ENCODE peak calls at places on chromosomes 11 and 22, in eight cellular contexts. One of them, this sample, is unnamed.

GRCh38 chr22:19801340-19802000 is 40.9 kb downstream of the TBX1 start:
- DNase-seq in M059J: no peak
- DNase-seq in SHP77: no peak
- DNase-seq in activated CD8-positive, alpha-beta memory T cell treated with anti-CD3 and anti-CD28 coated beads, Interleukin-2, amount 50 U/mL, for 48 hours: no peak
- DNase-seq in stimulated activated CD8-positive, alpha-beta memory T cell treated with anti-CD3 and anti-CD28 coated beads, Interleukin-7, amount 100 ng/mL, for 48 hours: no peak
- DNase-seq in ELF-1: no peak
- DNase-seq in NCI-H446 treated with DMSO at 0.1 percent for 48 hours: no peak
- DNase-seq in NAMALWA: no peak
- DNase-seq in this sample: no peak

GRCh38 chr22:44764373-44764772 is 12.0 kb downstream of the ARHGAP8 start:
- DNase-seq in M059J: no peak
- DNase-seq in SHP77: no peak
- DNase-seq in activated CD8-positive, alpha-beta memory T cell treated with anti-CD3 and anti-CD28 coated beads, Interleukin-2, amount 50 U/mL, for 48 hours: no peak
- DNase-seq in stimulated activated CD8-positive, alpha-beta memory T cell treated with anti-CD3 and anti-CD28 coated beads, Interleukin-7, amount 100 ng/mL, for 48 hours: no peak
- DNase-seq in ELF-1: no peak
- DNase-seq in NCI-H446 treated with DMSO at 0.1 percent for 48 hours: no peak
- DNase-seq in NAMALWA: no peak
- DNase-seq in this sample: no peak

GRCh38 chr11:36702330-36703054 is 104.5 kb upstream of the RAG2 start:
- DNase-seq in M059J: peak; percentile 65
- DNase-seq in SHP77: peak; percentile 79
- DNase-seq in activated CD8-positive, alpha-beta memory T cell treated with anti-CD3 and anti-CD28 coated beads, Interleukin-2, amount 50 U/mL, for 48 hours: no peak
- DNase-seq in stimulated activated CD8-positive, alpha-beta memory T cell treated with anti-CD3 and anti-CD28 coated beads, Interleukin-7, amount 100 ng/mL, for 48 hours: no peak
- DNase-seq in ELF-1: peak; percentile 48
- DNase-seq in NCI-H446 treated with DMSO at 0.1 percent for 48 hours: peak; percentile 28
- DNase-seq in NAMALWA: peak; percentile 64
- DNase-seq in this sample: peak; percentile 55

GRCh38 chr22:45475063-45475747 is 27.5 kb upstream of the FBLN1 start:
- DNase-seq in M059J: no peak
- DNase-seq in SHP77: no peak
- DNase-seq in activated CD8-positive, alpha-beta memory T cell treated with anti-CD3 and anti-CD28 coated beads, Interleukin-2, amount 50 U/mL, for 48 hours: no peak
- DNase-seq in stimulated activated CD8-positive, alpha-beta memory T cell treated with anti-CD3 and anti-CD28 coated beads, Interleukin-7, amount 100 ng/mL, for 48 hours: no peak
- DNase-seq in ELF-1: no peak
- DNase-seq in NCI-H446 treated with DMSO at 0.1 percent for 48 hours: no peak
- DNase-seq in NAMALWA: no peak
- DNase-seq in this sample: no peak

GRCh38 chr11:48013269-48013901 is 33.0 kb downstream of the PTPRJ start:
- DNase-seq in M059J: peak; percentile 87
- DNase-seq in SHP77: peak; percentile 31
- DNase-seq in activated CD8-positive, alpha-beta memory T cell treated with anti-CD3 and anti-CD28 coated beads, Interleukin-2, amount 50 U/mL, for 48 hours: peak; percentile 79
- DNase-seq in stimulated activated CD8-positive, alpha-beta memory T cell treated with anti-CD3 and anti-CD28 coated beads, Interleukin-7, amount 100 ng/mL, for 48 hours: peak; percentile 74
- DNase-seq in ELF-1: no peak
- DNase-seq in NCI-H446 treated with DMSO at 0.1 percent for 48 hours: no peak
- DNase-seq in NAMALWA: peak; percentile 44
- DNase-seq in this sample: no peak

GRCh38 chr11:132718711-132719641 is 813.3 kb downstream of the OPCML start:
- DNase-seq in M059J: peak; percentile 22
- DNase-seq in SHP77: no peak
- DNase-seq in activated CD8-positive, alpha-beta memory T cell treated with anti-CD3 and anti-CD28 coated beads, Interleukin-2, amount 50 U/mL, for 48 hours: peak; percentile 60
- DNase-seq in stimulated activated CD8-positive, alpha-beta memory T cell treated with anti-CD3 and anti-CD28 coated beads, Interleukin-7, amount 100 ng/mL, for 48 hours: peak; percentile 45
- DNase-seq in ELF-1: peak; percentile 8
- DNase-seq in NCI-H446 treated with DMSO at 0.1 percent for 48 hours: no peak
- DNase-seq in NAMALWA: no peak
- DNase-seq in this sample: no peak

GRCh38 chr11:17528181-17528691 is 16.0 kb downstream of the USH1C start:
- DNase-seq in M059J: peak; percentile 32
- DNase-seq in SHP77: peak; percentile 26
- DNase-seq in activated CD8-positive, alpha-beta memory T cell treated with anti-CD3 and anti-CD28 coated beads, Interleukin-2, amount 50 U/mL, for 48 hours: peak; percentile 76
- DNase-seq in stimulated activated CD8-positive, alpha-beta memory T cell treated with anti-CD3 and anti-CD28 coated beads, Interleukin-7, amount 100 ng/mL, for 48 hours: peak; percentile 12
- DNase-seq in ELF-1: peak; percentile 79
- DNase-seq in NCI-H446 treated with DMSO at 0.1 percent for 48 hours: no peak
- DNase-seq in NAMALWA: peak; percentile 67
- DNase-seq in this sample: peak; percentile 64

GRCh38 chr11:111001986-111002616 is 243.4 kb upstream of the POU2AF2 start:
- DNase-seq in M059J: peak; percentile 66
- DNase-seq in SHP77: no peak
- DNase-seq in activated CD8-positive, alpha-beta memory T cell treated with anti-CD3 and anti-CD28 coated beads, Interleukin-2, amount 50 U/mL, for 48 hours: no peak
- DNase-seq in stimulated activated CD8-positive, alpha-beta memory T cell treated with anti-CD3 and anti-CD28 coated beads, Interleukin-7, amount 100 ng/mL, for 48 hours: no peak
- DNase-seq in ELF-1: no peak
- DNase-seq in NCI-H446 treated with DMSO at 0.1 percent for 48 hours: no peak
- DNase-seq in NAMALWA: no peak
- DNase-seq in this sample: no peak

GRCh38 chr22:40463017-40463631 is 92.7 kb downstream of the SGSM3 start:
- DNase-seq in M059J: no peak
- DNase-seq in SHP77: no peak
- DNase-seq in activated CD8-positive, alpha-beta memory T cell treated with anti-CD3 and anti-CD28 coated beads, Interleukin-2, amount 50 U/mL, for 48 hours: peak; percentile 62
- DNase-seq in stimulated activated CD8-positive, alpha-beta memory T cell treated with anti-CD3 and anti-CD28 coated beads, Interleukin-7, amount 100 ng/mL, for 48 hours: peak; percentile 56
- DNase-seq in ELF-1: no peak
- DNase-seq in NCI-H446 treated with DMSO at 0.1 percent for 48 hours: no peak
- DNase-seq in NAMALWA: peak; percentile 84
- DNase-seq in this sample: no peak

GRCh38 chr22:45318558-45319318 is 9.0 kb downstream of the FAM118A start:
- DNase-seq in M059J: peak; percentile 48
- DNase-seq in SHP77: no peak
- DNase-seq in activated CD8-positive, alpha-beta memory T cell treated with anti-CD3 and anti-CD28 coated beads, Interleukin-2, amount 50 U/mL, for 48 hours: peak; percentile 64
- DNase-seq in stimulated activated CD8-positive, alpha-beta memory T cell treated with anti-CD3 and anti-CD28 coated beads, Interleukin-7, amount 100 ng/mL, for 48 hours: no peak
- DNase-seq in ELF-1: no peak
- DNase-seq in NCI-H446 treated with DMSO at 0.1 percent for 48 hours: no peak
- DNase-seq in NAMALWA: no peak
- DNase-seq in this sample: no peak

GRCh38 chr22:29799217-29799680 is 32.1 kb downstream of the UQCR10 start:
- DNase-seq in M059J: peak; percentile 96
- DNase-seq in SHP77: peak; percentile 73
- DNase-seq in activated CD8-positive, alpha-beta memory T cell treated with anti-CD3 and anti-CD28 coated beads, Interleukin-2, amount 50 U/mL, for 48 hours: no peak
- DNase-seq in stimulated activated CD8-positive, alpha-beta memory T cell treated with anti-CD3 and anti-CD28 coated beads, Interleukin-7, amount 100 ng/mL, for 48 hours: no peak
- DNase-seq in ELF-1: peak; percentile 78
- DNase-seq in NCI-H446 treated with DMSO at 0.1 percent for 48 hours: no peak
- DNase-seq in NAMALWA: no peak
- DNase-seq in this sample: no peak

GRCh38 chr22:30301995-30302809 is 12.9 kb upstream of the CASTOR1 start:
- DNase-seq in M059J: no peak
- DNase-seq in SHP77: no peak
- DNase-seq in activated CD8-positive, alpha-beta memory T cell treated with anti-CD3 and anti-CD28 coated beads, Interleukin-2, amount 50 U/mL, for 48 hours: no peak
- DNase-seq in stimulated activated CD8-positive, alpha-beta memory T cell treated with anti-CD3 and anti-CD28 coated beads, Interleukin-7, amount 100 ng/mL, for 48 hours: no peak
- DNase-seq in ELF-1: peak; percentile 52
- DNase-seq in NCI-H446 treated with DMSO at 0.1 percent for 48 hours: no peak
- DNase-seq in NAMALWA: peak; percentile 47
- DNase-seq in this sample: no peak

GRCh38 chr11:64186205-64187165 is 514 bp downstream of the STIP1 start:
- DNase-seq in M059J: peak; percentile 27
- DNase-seq in SHP77: no peak
- DNase-seq in activated CD8-positive, alpha-beta memory T cell treated with anti-CD3 and anti-CD28 coated beads, Interleukin-2, amount 50 U/mL, for 48 hours: peak; percentile 72
- DNase-seq in stimulated activated CD8-positive, alpha-beta memory T cell treated with anti-CD3 and anti-CD28 coated beads, Interleukin-7, amount 100 ng/mL, for 48 hours: peak; percentile 57
- DNase-seq in ELF-1: no peak
- DNase-seq in NCI-H446 treated with DMSO at 0.1 percent for 48 hours: no peak
- DNase-seq in NAMALWA: peak; percentile 37
- DNase-seq in this sample: no peak

GRCh38 chr22:22817468-22818201 is 70.0 kb upstream of the IGLL5 start:
- DNase-seq in M059J: no peak
- DNase-seq in SHP77: no peak
- DNase-seq in activated CD8-positive, alpha-beta memory T cell treated with anti-CD3 and anti-CD28 coated beads, Interleukin-2, amount 50 U/mL, for 48 hours: no peak
- DNase-seq in stimulated activated CD8-positive, alpha-beta memory T cell treated with anti-CD3 and anti-CD28 coated beads, Interleukin-7, amount 100 ng/mL, for 48 hours: no peak
- DNase-seq in ELF-1: no peak
- DNase-seq in NCI-H446 treated with DMSO at 0.1 percent for 48 hours: no peak
- DNase-seq in NAMALWA: no peak
- DNase-seq in this sample: no peak

GRCh38 chr11:75679566-75679965 is 10.7 kb upstream of the MAP6 start:
- DNase-seq in M059J: no peak
- DNase-seq in SHP77: no peak
- DNase-seq in activated CD8-positive, alpha-beta memory T cell treated with anti-CD3 and anti-CD28 coated beads, Interleukin-2, amount 50 U/mL, for 48 hours: no peak
- DNase-seq in stimulated activated CD8-positive, alpha-beta memory T cell treated with anti-CD3 and anti-CD28 coated beads, Interleukin-7, amount 100 ng/mL, for 48 hours: no peak
- DNase-seq in ELF-1: no peak
- DNase-seq in NCI-H446 treated with DMSO at 0.1 percent for 48 hours: no peak
- DNase-seq in NAMALWA: no peak
- DNase-seq in this sample: no peak

GRCh38 chr22:28015056-28015445 is 96.0 kb upstream of the PITPNB start:
- DNase-seq in M059J: no peak
- DNase-seq in SHP77: no peak
- DNase-seq in activated CD8-positive, alpha-beta memory T cell treated with anti-CD3 and anti-CD28 coated beads, Interleukin-2, amount 50 U/mL, for 48 hours: no peak
- DNase-seq in stimulated activated CD8-positive, alpha-beta memory T cell treated with anti-CD3 and anti-CD28 coated beads, Interleukin-7, amount 100 ng/mL, for 48 hours: no peak
- DNase-seq in ELF-1: no peak
- DNase-seq in NCI-H446 treated with DMSO at 0.1 percent for 48 hours: no peak
- DNase-seq in NAMALWA: no peak
- DNase-seq in this sample: no peak

GRCh38 chr22:20980523-20980922 is 1.6 kb upstream of the LZTR1 start:
- DNase-seq in M059J: no peak
- DNase-seq in SHP77: no peak
- DNase-seq in activated CD8-positive, alpha-beta memory T cell treated with anti-CD3 and anti-CD28 coated beads, Interleukin-2, amount 50 U/mL, for 48 hours: no peak
- DNase-seq in stimulated activated CD8-positive, alpha-beta memory T cell treated with anti-CD3 and anti-CD28 coated beads, Interleukin-7, amount 100 ng/mL, for 48 hours: no peak
- DNase-seq in ELF-1: no peak
- DNase-seq in NCI-H446 treated with DMSO at 0.1 percent for 48 hours: no peak
- DNase-seq in NAMALWA: no peak
- DNase-seq in this sample: no peak

GRCh38 chr11:133921513-133921912 is 35.3 kb downstream of the IGSF9B start:
- DNase-seq in M059J: no peak
- DNase-seq in SHP77: no peak
- DNase-seq in activated CD8-positive, alpha-beta memory T cell treated with anti-CD3 and anti-CD28 coated beads, Interleukin-2, amount 50 U/mL, for 48 hours: no peak
- DNase-seq in stimulated activated CD8-positive, alpha-beta memory T cell treated with anti-CD3 and anti-CD28 coated beads, Interleukin-7, amount 100 ng/mL, for 48 hours: no peak
- DNase-seq in ELF-1: no peak
- DNase-seq in NCI-H446 treated with DMSO at 0.1 percent for 48 hours: no peak
- DNase-seq in NAMALWA: no peak
- DNase-seq in this sample: no peak

GRCh38 chr22:47219789-47220188 is 457.3 kb downstream of the TBC1D22A start:
- DNase-seq in M059J: no peak
- DNase-seq in SHP77: no peak
- DNase-seq in activated CD8-positive, alpha-beta memory T cell treated with anti-CD3 and anti-CD28 coated beads, Interleukin-2, amount 50 U/mL, for 48 hours: no peak
- DNase-seq in stimulated activated CD8-positive, alpha-beta memory T cell treated with anti-CD3 and anti-CD28 coated beads, Interleukin-7, amount 100 ng/mL, for 48 hours: no peak
- DNase-seq in ELF-1: no peak
- DNase-seq in NCI-H446 treated with DMSO at 0.1 percent for 48 hours: no peak
- DNase-seq in NAMALWA: no peak
- DNase-seq in this sample: no peak

GRCh38 chr11:13450832-13451397 is 12.1 kb downstream of the BTBD10 start:
- DNase-seq in M059J: no peak
- DNase-seq in SHP77: no peak
- DNase-seq in activated CD8-positive, alpha-beta memory T cell treated with anti-CD3 and anti-CD28 coated beads, Interleukin-2, amount 50 U/mL, for 48 hours: no peak
- DNase-seq in stimulated activated CD8-positive, alpha-beta memory T cell treated with anti-CD3 and anti-CD28 coated beads, Interleukin-7, amount 100 ng/mL, for 48 hours: no peak
- DNase-seq in ELF-1: no peak
- DNase-seq in NCI-H446 treated with DMSO at 0.1 percent for 48 hours: no peak
- DNase-seq in NAMALWA: no peak
- DNase-seq in this sample: no peak

GRCh38 chr11:75689861-75690641 is 21.2 kb upstream of the MAP6 start:
- DNase-seq in M059J: peak; percentile 42
- DNase-seq in SHP77: no peak
- DNase-seq in activated CD8-positive, alpha-beta memory T cell treated with anti-CD3 and anti-CD28 coated beads, Interleukin-2, amount 50 U/mL, for 48 hours: no peak
- DNase-seq in stimulated activated CD8-positive, alpha-beta memory T cell treated with anti-CD3 and anti-CD28 coated beads, Interleukin-7, amount 100 ng/mL, for 48 hours: no peak
- DNase-seq in ELF-1: no peak
- DNase-seq in NCI-H446 treated with DMSO at 0.1 percent for 48 hours: no peak
- DNase-seq in NAMALWA: peak; percentile 41
- DNase-seq in this sample: no peak